ENCODE peak calls at places on chromosomes 6 and 20, in nine cellular contexts. One of them, this sample, is unnamed.

GRCh38 chr6:17439243-17439993 is 46.0 kb downstream of the CAP2 start:
- DNase-seq in BE2C: no peak
- DNase-seq in sciatic nerve: no peak
- DNase-seq in GM18507: no peak
- DNase-seq in GM06990: no peak
- DNase-seq in naive B cell: no peak
- DNase-seq in activated T-helper 1 cell treated with anti-CD3 and anti-CD28 coated beads, Interleukin-12 subunit alpha, Interleukin-12 subunit beta, Interleukin-2, Interleukin-4 antibody, amounts not matched to agents 30 ng/mL and 10 ng/mL and 1 ng/mL, durations not matched to agents 14 hours and 24 hours and 36 hours: no peak
- DNase-seq in activated gamma-delta T cell treated with anti-CD3 and anti-CD28 coated beads, Interleukin-2, amount 50 U/mL, for 16 hours: no peak
- DNase-seq in NCI-H82: no peak
- DNase-seq in this sample: no peak

GRCh38 chr6:35973670-35974222 is 50.7 kb downstream of the SLC26A8 start:
- DNase-seq in BE2C: no peak
- DNase-seq in sciatic nerve: no peak
- DNase-seq in GM18507: peak
- DNase-seq in GM06990: peak
- DNase-seq in naive B cell: no peak
- DNase-seq in activated T-helper 1 cell treated with anti-CD3 and anti-CD28 coated beads, Interleukin-12 subunit alpha, Interleukin-12 subunit beta, Interleukin-2, Interleukin-4 antibody, amounts not matched to agents 30 ng/mL and 10 ng/mL and 1 ng/mL, durations not matched to agents 14 hours and 24 hours and 36 hours: peak
- DNase-seq in activated gamma-delta T cell treated with anti-CD3 and anti-CD28 coated beads, Interleukin-2, amount 50 U/mL, for 16 hours: no peak
- DNase-seq in NCI-H82: no peak
- DNase-seq in this sample: no peak

GRCh38 chr6:148616811-148617210 is 130.0 kb upstream of the UST start:
- DNase-seq in BE2C: no peak
- DNase-seq in sciatic nerve: no peak
- DNase-seq in GM18507: no peak
- DNase-seq in GM06990: no peak
- DNase-seq in naive B cell: no peak
- DNase-seq in activated T-helper 1 cell treated with anti-CD3 and anti-CD28 coated beads, Interleukin-12 subunit alpha, Interleukin-12 subunit beta, Interleukin-2, Interleukin-4 antibody, amounts not matched to agents 30 ng/mL and 10 ng/mL and 1 ng/mL, durations not matched to agents 14 hours and 24 hours and 36 hours: no peak
- DNase-seq in activated gamma-delta T cell treated with anti-CD3 and anti-CD28 coated beads, Interleukin-2, amount 50 U/mL, for 16 hours: no peak
- DNase-seq in NCI-H82: no peak
- DNase-seq in this sample: no peak

GRCh38 chr6:81752084-81752968 is at the start of gene TENT5A:
- DNase-seq in BE2C: peak
- DNase-seq in sciatic nerve: peak
- DNase-seq in GM18507: peak
- DNase-seq in GM06990: peak
- DNase-seq in naive B cell: peak
- DNase-seq in activated T-helper 1 cell treated with anti-CD3 and anti-CD28 coated beads, Interleukin-12 subunit alpha, Interleukin-12 subunit beta, Interleukin-2, Interleukin-4 antibody, amounts not matched to agents 30 ng/mL and 10 ng/mL and 1 ng/mL, durations not matched to agents 14 hours and 24 hours and 36 hours: peak
- DNase-seq in activated gamma-delta T cell treated with anti-CD3 and anti-CD28 coated beads, Interleukin-2, amount 50 U/mL, for 16 hours: peak
- DNase-seq in NCI-H82: peak
- DNase-seq in this sample: peak

GRCh38 chr6:30954631-30955366 is 14.0 kb downstream of the MUCL3 start:
- DNase-seq in BE2C: no peak
- DNase-seq in sciatic nerve: no peak
- DNase-seq in GM18507: no peak
- DNase-seq in GM06990: no peak
- DNase-seq in naive B cell: no peak
- DNase-seq in activated T-helper 1 cell treated with anti-CD3 and anti-CD28 coated beads, Interleukin-12 subunit alpha, Interleukin-12 subunit beta, Interleukin-2, Interleukin-4 antibody, amounts not matched to agents 30 ng/mL and 10 ng/mL and 1 ng/mL, durations not matched to agents 14 hours and 24 hours and 36 hours: no peak
- DNase-seq in activated gamma-delta T cell treated with anti-CD3 and anti-CD28 coated beads, Interleukin-2, amount 50 U/mL, for 16 hours: no peak
- DNase-seq in NCI-H82: no peak
- DNase-seq in this sample: no peak

GRCh38 chr20:40511478-40511877 is 177.6 kb downstream of the MAFB start:
- DNase-seq in BE2C: no peak
- DNase-seq in sciatic nerve: peak
- DNase-seq in GM18507: no peak
- DNase-seq in GM06990: no peak
- DNase-seq in naive B cell: no peak
- DNase-seq in activated T-helper 1 cell treated with anti-CD3 and anti-CD28 coated beads, Interleukin-12 subunit alpha, Interleukin-12 subunit beta, Interleukin-2, Interleukin-4 antibody, amounts not matched to agents 30 ng/mL and 10 ng/mL and 1 ng/mL, durations not matched to agents 14 hours and 24 hours and 36 hours: no peak
- DNase-seq in activated gamma-delta T cell treated with anti-CD3 and anti-CD28 coated beads, Interleukin-2, amount 50 U/mL, for 16 hours: no peak
- DNase-seq in NCI-H82: no peak
- DNase-seq in this sample: no peak

GRCh38 chr6:105675715-105676397 is 273.0 kb upstream of the PREP start:
- DNase-seq in BE2C: no peak
- DNase-seq in sciatic nerve: no peak
- DNase-seq in GM18507: no peak
- DNase-seq in GM06990: no peak
- DNase-seq in naive B cell: no peak
- DNase-seq in activated T-helper 1 cell treated with anti-CD3 and anti-CD28 coated beads, Interleukin-12 subunit alpha, Interleukin-12 subunit beta, Interleukin-2, Interleukin-4 antibody, amounts not matched to agents 30 ng/mL and 10 ng/mL and 1 ng/mL, durations not matched to agents 14 hours and 24 hours and 36 hours: no peak
- DNase-seq in activated gamma-delta T cell treated with anti-CD3 and anti-CD28 coated beads, Interleukin-2, amount 50 U/mL, for 16 hours: no peak
- DNase-seq in NCI-H82: no peak
- DNase-seq in this sample: no peak

GRCh38 chr6:157823001-157823522 is at the start of gene SNX9:
- DNase-seq in BE2C: peak
- DNase-seq in sciatic nerve: peak
- DNase-seq in GM18507: no peak
- DNase-seq in GM06990: peak
- DNase-seq in naive B cell: peak
- DNase-seq in activated T-helper 1 cell treated with anti-CD3 and anti-CD28 coated beads, Interleukin-12 subunit alpha, Interleukin-12 subunit beta, Interleukin-2, Interleukin-4 antibody, amounts not matched to agents 30 ng/mL and 10 ng/mL and 1 ng/mL, durations not matched to agents 14 hours and 24 hours and 36 hours: peak
- DNase-seq in activated gamma-delta T cell treated with anti-CD3 and anti-CD28 coated beads, Interleukin-2, amount 50 U/mL, for 16 hours: peak
- DNase-seq in NCI-H82: peak
- DNase-seq in this sample: peak

GRCh38 chr20:11047559-11047958 is 373.8 kb upstream of the JAG1 start:
- DNase-seq in BE2C: no peak
- DNase-seq in sciatic nerve: no peak
- DNase-seq in GM18507: no peak
- DNase-seq in GM06990: no peak
- DNase-seq in naive B cell: no peak
- DNase-seq in activated T-helper 1 cell treated with anti-CD3 and anti-CD28 coated beads, Interleukin-12 subunit alpha, Interleukin-12 subunit beta, Interleukin-2, Interleukin-4 antibody, amounts not matched to agents 30 ng/mL and 10 ng/mL and 1 ng/mL, durations not matched to agents 14 hours and 24 hours and 36 hours: no peak
- DNase-seq in activated gamma-delta T cell treated with anti-CD3 and anti-CD28 coated beads, Interleukin-2, amount 50 U/mL, for 16 hours: no peak
- DNase-seq in NCI-H82: no peak
- DNase-seq in this sample: no peak

GRCh38 chr6:5325173-5325572 is 63.9 kb downstream of the FARS2 start:
- DNase-seq in BE2C: no peak
- DNase-seq in sciatic nerve: no peak
- DNase-seq in GM18507: no peak
- DNase-seq in GM06990: no peak
- DNase-seq in naive B cell: no peak
- DNase-seq in activated T-helper 1 cell treated with anti-CD3 and anti-CD28 coated beads, Interleukin-12 subunit alpha, Interleukin-12 subunit beta, Interleukin-2, Interleukin-4 antibody, amounts not matched to agents 30 ng/mL and 10 ng/mL and 1 ng/mL, durations not matched to agents 14 hours and 24 hours and 36 hours: no peak
- DNase-seq in activated gamma-delta T cell treated with anti-CD3 and anti-CD28 coated beads, Interleukin-2, amount 50 U/mL, for 16 hours: no peak
- DNase-seq in NCI-H82: no peak
- DNase-seq in this sample: no peak

This sample was measured in HAP-1.